ENCODE peak calls at places on chromosomes 12 and 14, in six cellular contexts. One of them, this sample, is unnamed.

GRCh38 chr14:58315606-58316005 is 17.3 kb downstream of the ARID4A start:
- DNase-seq in RWPE2: no peak
- DNase-seq in activated naive CD8-positive, alpha-beta T cell treated with anti-CD3 and anti-CD28 coated beads, Interleukin-2, amount 50 U/mL, for 24 hours: no peak
- DNase-seq in stimulated activated effector memory CD8-positive, alpha-beta T cell treated with anti-CD3 and anti-CD28 coated beads, Interleukin-12 subunit alpha, Interleukin-12 subunit beta, amount 100 ng/mL, for 72 hours: no peak
- DNase-seq in activated CD4-positive, CD25-positive, alpha-beta regulatory T cell treated with anti-CD3 and anti-CD28 coated beads, Interleukin-2, amount 50 U/mL, for 72 hours: no peak
- DNase-seq in non-pigmented ciliary epithelial cell: no peak
- DNase-seq in this sample: no peak

GRCh38 chr14:79074501-79074900 is 904.3 kb downstream of the NRXN3 start:
- DNase-seq in activated CD4-positive, CD25-positive, alpha-beta regulatory T cell treated with anti-CD3 and anti-CD28 coated beads, Interleukin-2, amount 50 U/mL, for 72 hours: no peak
- DNase-seq in non-pigmented ciliary epithelial cell: no peak
- DNase-seq in stimulated activated effector memory CD8-positive, alpha-beta T cell treated with anti-CD3 and anti-CD28 coated beads, Interleukin-12 subunit alpha, Interleukin-12 subunit beta, amount 100 ng/mL, for 72 hours: no peak
- DNase-seq in activated naive CD8-positive, alpha-beta T cell treated with anti-CD3 and anti-CD28 coated beads, Interleukin-2, amount 50 U/mL, for 24 hours: no peak
- DNase-seq in RWPE2: no peak
- DNase-seq in this sample: no peak

GRCh38 chr12:46921048-46921753 is 95.4 kb upstream of the SLC38A4 start:
- DNase-seq in RWPE2: no peak
- DNase-seq in activated CD4-positive, CD25-positive, alpha-beta regulatory T cell treated with anti-CD3 and anti-CD28 coated beads, Interleukin-2, amount 50 U/mL, for 72 hours: no peak
- DNase-seq in stimulated activated effector memory CD8-positive, alpha-beta T cell treated with anti-CD3 and anti-CD28 coated beads, Interleukin-12 subunit alpha, Interleukin-12 subunit beta, amount 100 ng/mL, for 72 hours: no peak
- DNase-seq in activated naive CD8-positive, alpha-beta T cell treated with anti-CD3 and anti-CD28 coated beads, Interleukin-2, amount 50 U/mL, for 24 hours: no peak
- DNase-seq in non-pigmented ciliary epithelial cell: no peak
- DNase-seq in this sample: no peak

GRCh38 chr14:68951800-68952540 is 27.1 kb downstream of the ACTN1 start:
- DNase-seq in RWPE2: no peak
- DNase-seq in activated CD4-positive, CD25-positive, alpha-beta regulatory T cell treated with anti-CD3 and anti-CD28 coated beads, Interleukin-2, amount 50 U/mL, for 72 hours: no peak
- DNase-seq in non-pigmented ciliary epithelial cell: no peak
- DNase-seq in activated naive CD8-positive, alpha-beta T cell treated with anti-CD3 and anti-CD28 coated beads, Interleukin-2, amount 50 U/mL, for 24 hours: no peak
- DNase-seq in stimulated activated effector memory CD8-positive, alpha-beta T cell treated with anti-CD3 and anti-CD28 coated beads, Interleukin-12 subunit alpha, Interleukin-12 subunit beta, amount 100 ng/mL, for 72 hours: no peak
- DNase-seq in this sample: no peak

GRCh38 chr14:69996197-69996596 is 117.0 kb downstream of the SMOC1 start:
- DNase-seq in non-pigmented ciliary epithelial cell: peak
- DNase-seq in activated CD4-positive, CD25-positive, alpha-beta regulatory T cell treated with anti-CD3 and anti-CD28 coated beads, Interleukin-2, amount 50 U/mL, for 72 hours: no peak
- DNase-seq in RWPE2: no peak
- DNase-seq in stimulated activated effector memory CD8-positive, alpha-beta T cell treated with anti-CD3 and anti-CD28 coated beads, Interleukin-12 subunit alpha, Interleukin-12 subunit beta, amount 100 ng/mL, for 72 hours: no peak
- DNase-seq in activated naive CD8-positive, alpha-beta T cell treated with anti-CD3 and anti-CD28 coated beads, Interleukin-2, amount 50 U/mL, for 24 hours: no peak
- DNase-seq in this sample: no peak

GRCh38 chr12:28966049-28966778 is 182.9 kb upstream of the FAR2 start:
- DNase-seq in activated naive CD8-positive, alpha-beta T cell treated with anti-CD3 and anti-CD28 coated beads, Interleukin-2, amount 50 U/mL, for 24 hours: no peak
- DNase-seq in non-pigmented ciliary epithelial cell: no peak
- DNase-seq in RWPE2: no peak
- DNase-seq in stimulated activated effector memory CD8-positive, alpha-beta T cell treated with anti-CD3 and anti-CD28 coated beads, Interleukin-12 subunit alpha, Interleukin-12 subunit beta, amount 100 ng/mL, for 72 hours: no peak
- DNase-seq in activated CD4-positive, CD25-positive, alpha-beta regulatory T cell treated with anti-CD3 and anti-CD28 coated beads, Interleukin-2, amount 50 U/mL, for 72 hours: no peak
- DNase-seq in this sample: no peak

GRCh38 chr14:90742709-90743108 is 73.5 kb downstream of the TTC7B start:
- DNase-seq in stimulated activated effector memory CD8-positive, alpha-beta T cell treated with anti-CD3 and anti-CD28 coated beads, Interleukin-12 subunit alpha, Interleukin-12 subunit beta, amount 100 ng/mL, for 72 hours: no peak
- DNase-seq in activated naive CD8-positive, alpha-beta T cell treated with anti-CD3 and anti-CD28 coated beads, Interleukin-2, amount 50 U/mL, for 24 hours: no peak
- DNase-seq in activated CD4-positive, CD25-positive, alpha-beta regulatory T cell treated with anti-CD3 and anti-CD28 coated beads, Interleukin-2, amount 50 U/mL, for 72 hours: no peak
- DNase-seq in non-pigmented ciliary epithelial cell: no peak
- DNase-seq in RWPE2: no peak
- DNase-seq in this sample: no peak

GRCh38 chr12:57775044-57775443 is 2.6 kb downstream of the EEF1AKMT3 start:
- DNase-seq in activated CD4-positive, CD25-positive, alpha-beta regulatory T cell treated with anti-CD3 and anti-CD28 coated beads, Interleukin-2, amount 50 U/mL, for 72 hours: no peak
- DNase-seq in RWPE2: no peak
- DNase-seq in stimulated activated effector memory CD8-positive, alpha-beta T cell treated with anti-CD3 and anti-CD28 coated beads, Interleukin-12 subunit alpha, Interleukin-12 subunit beta, amount 100 ng/mL, for 72 hours: no peak
- DNase-seq in activated naive CD8-positive, alpha-beta T cell treated with anti-CD3 and anti-CD28 coated beads, Interleukin-2, amount 50 U/mL, for 24 hours: no peak
- DNase-seq in non-pigmented ciliary epithelial cell: no peak
- DNase-seq in this sample: no peak

GRCh38 chr12:42498549-42499247 is 90.8 kb downstream of the PRICKLE1 start:
- DNase-seq in non-pigmented ciliary epithelial cell: no peak
- DNase-seq in stimulated activated effector memory CD8-positive, alpha-beta T cell treated with anti-CD3 and anti-CD28 coated beads, Interleukin-12 subunit alpha, Interleukin-12 subunit beta, amount 100 ng/mL, for 72 hours: no peak
- DNase-seq in activated naive CD8-positive, alpha-beta T cell treated with anti-CD3 and anti-CD28 coated beads, Interleukin-2, amount 50 U/mL, for 24 hours: no peak
- DNase-seq in RWPE2: no peak
- DNase-seq in activated CD4-positive, CD25-positive, alpha-beta regulatory T cell treated with anti-CD3 and anti-CD28 coated beads, Interleukin-2, amount 50 U/mL, for 72 hours: no peak
- DNase-seq in this sample: no peak

GRCh38 chr12:123059501-123059900 is 79.0 kb downstream of the ARL6IP4 start:
- DNase-seq in stimulated activated effector memory CD8-positive, alpha-beta T cell treated with anti-CD3 and anti-CD28 coated beads, Interleukin-12 subunit alpha, Interleukin-12 subunit beta, amount 100 ng/mL, for 72 hours: no peak
- DNase-seq in non-pigmented ciliary epithelial cell: no peak
- DNase-seq in activated CD4-positive, CD25-positive, alpha-beta regulatory T cell treated with anti-CD3 and anti-CD28 coated beads, Interleukin-2, amount 50 U/mL, for 72 hours: no peak
- DNase-seq in activated naive CD8-positive, alpha-beta T cell treated with anti-CD3 and anti-CD28 coated beads, Interleukin-2, amount 50 U/mL, for 24 hours: no peak
- DNase-seq in RWPE2: no peak
- DNase-seq in this sample: no peak

GRCh38 chr12:53991077-53991460 is 6.1 kb downstream of the HOXC10 start:
- DNase-seq in non-pigmented ciliary epithelial cell: no peak
- DNase-seq in RWPE2: no peak
- DNase-seq in activated CD4-positive, CD25-positive, alpha-beta regulatory T cell treated with anti-CD3 and anti-CD28 coated beads, Interleukin-2, amount 50 U/mL, for 72 hours: no peak
- DNase-seq in stimulated activated effector memory CD8-positive, alpha-beta T cell treated with anti-CD3 and anti-CD28 coated beads, Interleukin-12 subunit alpha, Interleukin-12 subunit beta, amount 100 ng/mL, for 72 hours: no peak
- DNase-seq in activated naive CD8-positive, alpha-beta T cell treated with anti-CD3 and anti-CD28 coated beads, Interleukin-2, amount 50 U/mL, for 24 hours: no peak
- DNase-seq in this sample: no peak

GRCh38 chr14:22131749-22132476 is 457.1 kb downstream of the DAD1 start:
- DNase-seq in stimulated activated effector memory CD8-positive, alpha-beta T cell treated with anti-CD3 and anti-CD28 coated beads, Interleukin-12 subunit alpha, Interleukin-12 subunit beta, amount 100 ng/mL, for 72 hours: peak
- DNase-seq in RWPE2: no peak
- DNase-seq in activated CD4-positive, CD25-positive, alpha-beta regulatory T cell treated with anti-CD3 and anti-CD28 coated beads, Interleukin-2, amount 50 U/mL, for 72 hours: peak
- DNase-seq in non-pigmented ciliary epithelial cell: no peak
- DNase-seq in activated naive CD8-positive, alpha-beta T cell treated with anti-CD3 and anti-CD28 coated beads, Interleukin-2, amount 50 U/mL, for 24 hours: no peak
- DNase-seq in this sample: no peak

GRCh38 chr12:39236994-39237393 is 205.9 kb downstream of the KIF21A start:
- DNase-seq in activated naive CD8-positive, alpha-beta T cell treated with anti-CD3 and anti-CD28 coated beads, Interleukin-2, amount 50 U/mL, for 24 hours: no peak
- DNase-seq in RWPE2: no peak
- DNase-seq in activated CD4-positive, CD25-positive, alpha-beta regulatory T cell treated with anti-CD3 and anti-CD28 coated beads, Interleukin-2, amount 50 U/mL, for 72 hours: no peak
- DNase-seq in non-pigmented ciliary epithelial cell: peak
- DNase-seq in stimulated activated effector memory CD8-positive, alpha-beta T cell treated with anti-CD3 and anti-CD28 coated beads, Interleukin-12 subunit alpha, Interleukin-12 subunit beta, amount 100 ng/mL, for 72 hours: no peak
- DNase-seq in this sample: no peak

GRCh38 chr14:61177279-61178225 is 103.6 kb downstream of the TMEM30B start:
- DNase-seq in activated naive CD8-positive, alpha-beta T cell treated with anti-CD3 and anti-CD28 coated beads, Interleukin-2, amount 50 U/mL, for 24 hours: no peak
- DNase-seq in stimulated activated effector memory CD8-positive, alpha-beta T cell treated with anti-CD3 and anti-CD28 coated beads, Interleukin-12 subunit alpha, Interleukin-12 subunit beta, amount 100 ng/mL, for 72 hours: no peak
- DNase-seq in non-pigmented ciliary epithelial cell: no peak
- DNase-seq in RWPE2: no peak
- DNase-seq in activated CD4-positive, CD25-positive, alpha-beta regulatory T cell treated with anti-CD3 and anti-CD28 coated beads, Interleukin-2, amount 50 U/mL, for 72 hours: no peak
- DNase-seq in this sample: no peak

GRCh38 chr12:125454786-125455450 is 389.7 kb downstream of the AACS start:
- DNase-seq in activated CD4-positive, CD25-positive, alpha-beta regulatory T cell treated with anti-CD3 and anti-CD28 coated beads, Interleukin-2, amount 50 U/mL, for 72 hours: no peak
- DNase-seq in stimulated activated effector memory CD8-positive, alpha-beta T cell treated with anti-CD3 and anti-CD28 coated beads, Interleukin-12 subunit alpha, Interleukin-12 subunit beta, amount 100 ng/mL, for 72 hours: no peak
- DNase-seq in activated naive CD8-positive, alpha-beta T cell treated with anti-CD3 and anti-CD28 coated beads, Interleukin-2, amount 50 U/mL, for 24 hours: no peak
- DNase-seq in non-pigmented ciliary epithelial cell: no peak
- DNase-seq in RWPE2: no peak
- DNase-seq in this sample: no peak

GRCh38 chr14:105491366-105492006 is 440 bp downstream of the TEDC1 start:
- DNase-seq in non-pigmented ciliary epithelial cell: no peak
- DNase-seq in stimulated activated effector memory CD8-positive, alpha-beta T cell treated with anti-CD3 and anti-CD28 coated beads, Interleukin-12 subunit alpha, Interleukin-12 subunit beta, amount 100 ng/mL, for 72 hours: peak
- DNase-seq in RWPE2: no peak
- DNase-seq in activated CD4-positive, CD25-positive, alpha-beta regulatory T cell treated with anti-CD3 and anti-CD28 coated beads, Interleukin-2, amount 50 U/mL, for 72 hours: peak
- DNase-seq in activated naive CD8-positive, alpha-beta T cell treated with anti-CD3 and anti-CD28 coated beads, Interleukin-2, amount 50 U/mL, for 24 hours: peak
- DNase-seq in this sample: peak

GRCh38 chr12:27979145-27979544 is 6.6 kb upstream of the PTHLH start:
- DNase-seq in activated naive CD8-positive, alpha-beta T cell treated with anti-CD3 and anti-CD28 coated beads, Interleukin-2, amount 50 U/mL, for 24 hours: no peak
- DNase-seq in non-pigmented ciliary epithelial cell: no peak
- DNase-seq in RWPE2: no peak
- DNase-seq in stimulated activated effector memory CD8-positive, alpha-beta T cell treated with anti-CD3 and anti-CD28 coated beads, Interleukin-12 subunit alpha, Interleukin-12 subunit beta, amount 100 ng/mL, for 72 hours: no peak
- DNase-seq in activated CD4-positive, CD25-positive, alpha-beta regulatory T cell treated with anti-CD3 and anti-CD28 coated beads, Interleukin-2, amount 50 U/mL, for 72 hours: no peak
- DNase-seq in this sample: no peak

GRCh38 chr14:74568380-74568649 is 43.7 kb downstream of the LTBP2 start:
- DNase-seq in activated CD4-positive, CD25-positive, alpha-beta regulatory T cell treated with anti-CD3 and anti-CD28 coated beads, Interleukin-2, amount 50 U/mL, for 72 hours: no peak
- DNase-seq in non-pigmented ciliary epithelial cell: no peak
- DNase-seq in activated naive CD8-positive, alpha-beta T cell treated with anti-CD3 and anti-CD28 coated beads, Interleukin-2, amount 50 U/mL, for 24 hours: no peak
- DNase-seq in stimulated activated effector memory CD8-positive, alpha-beta T cell treated with anti-CD3 and anti-CD28 coated beads, Interleukin-12 subunit alpha, Interleukin-12 subunit beta, amount 100 ng/mL, for 72 hours: no peak
- DNase-seq in RWPE2: no peak
- DNase-seq in this sample: no peak

GRCh38 chr12:104535383-104535782 is 78.6 kb downstream of the CHST11 start:
- DNase-seq in non-pigmented ciliary epithelial cell: no peak
- DNase-seq in activated naive CD8-positive, alpha-beta T cell treated with anti-CD3 and anti-CD28 coated beads, Interleukin-2, amount 50 U/mL, for 24 hours: no peak
- DNase-seq in activated CD4-positive, CD25-positive, alpha-beta regulatory T cell treated with anti-CD3 and anti-CD28 coated beads, Interleukin-2, amount 50 U/mL, for 72 hours: no peak
- DNase-seq in stimulated activated effector memory CD8-positive, alpha-beta T cell treated with anti-CD3 and anti-CD28 coated beads, Interleukin-12 subunit alpha, Interleukin-12 subunit beta, amount 100 ng/mL, for 72 hours: no peak
- DNase-seq in RWPE2: no peak
- DNase-seq in this sample: no peak

GRCh38 chr12:123035841-123036240 is 55.4 kb downstream of the ARL6IP4 start:
- DNase-seq in activated CD4-positive, CD25-positive, alpha-beta regulatory T cell treated with anti-CD3 and anti-CD28 coated beads, Interleukin-2, amount 50 U/mL, for 72 hours: no peak
- DNase-seq in stimulated activated effector memory CD8-positive, alpha-beta T cell treated with anti-CD3 and anti-CD28 coated beads, Interleukin-12 subunit alpha, Interleukin-12 subunit beta, amount 100 ng/mL, for 72 hours: no peak
- DNase-seq in RWPE2: no peak
- DNase-seq in non-pigmented ciliary epithelial cell: no peak
- DNase-seq in activated naive CD8-positive, alpha-beta T cell treated with anti-CD3 and anti-CD28 coated beads, Interleukin-2, amount 50 U/mL, for 24 hours: no peak
- DNase-seq in this sample: no peak

GRCh38 chr14:34781242-34781641 is 66.8 kb upstream of the CFL2 start:
- DNase-seq in RWPE2: no peak
- DNase-seq in stimulated activated effector memory CD8-positive, alpha-beta T cell treated with anti-CD3 and anti-CD28 coated beads, Interleukin-12 subunit alpha, Interleukin-12 subunit beta, amount 100 ng/mL, for 72 hours: no peak
- DNase-seq in activated CD4-positive, CD25-positive, alpha-beta regulatory T cell treated with anti-CD3 and anti-CD28 coated beads, Interleukin-2, amount 50 U/mL, for 72 hours: no peak
- DNase-seq in activated naive CD8-positive, alpha-beta T cell treated with anti-CD3 and anti-CD28 coated beads, Interleukin-2, amount 50 U/mL, for 24 hours: no peak
- DNase-seq in non-pigmented ciliary epithelial cell: peak
- DNase-seq in this sample: no peak

GRCh38 chr14:74478996-74479635 is 14.0 kb downstream of the NPC2 start:
- DNase-seq in RWPE2: no peak
- DNase-seq in stimulated activated effector memory CD8-positive, alpha-beta T cell treated with anti-CD3 and anti-CD28 coated beads, Interleukin-12 subunit alpha, Interleukin-12 subunit beta, amount 100 ng/mL, for 72 hours: no peak
- DNase-seq in activated naive CD8-positive, alpha-beta T cell treated with anti-CD3 and anti-CD28 coated beads, Interleukin-2, amount 50 U/mL, for 24 hours: no peak
- DNase-seq in non-pigmented ciliary epithelial cell: no peak
- DNase-seq in activated CD4-positive, CD25-positive, alpha-beta regulatory T cell treated with anti-CD3 and anti-CD28 coated beads, Interleukin-2, amount 50 U/mL, for 72 hours: no peak
- DNase-seq in this sample: no peak

GRCh38 chr14:68886109-68886434 is 93.0 kb downstream of the ACTN1 start:
- DNase-seq in RWPE2: peak
- DNase-seq in stimulated activated effector memory CD8-positive, alpha-beta T cell treated with anti-CD3 and anti-CD28 coated beads, Interleukin-12 subunit alpha, Interleukin-12 subunit beta, amount 100 ng/mL, for 72 hours: no peak
- DNase-seq in non-pigmented ciliary epithelial cell: no peak
- DNase-seq in activated CD4-positive, CD25-positive, alpha-beta regulatory T cell treated with anti-CD3 and anti-CD28 coated beads, Interleukin-2, amount 50 U/mL, for 72 hours: no peak
- DNase-seq in activated naive CD8-positive, alpha-beta T cell treated with anti-CD3 and anti-CD28 coated beads, Interleukin-2, amount 50 U/mL, for 24 hours: no peak
- DNase-seq in this sample: no peak

GRCh38 chr12:88793091-88793490 is 212.8 kb upstream of the KITLG start:
- DNase-seq in activated naive CD8-positive, alpha-beta T cell treated with anti-CD3 and anti-CD28 coated beads, Interleukin-2, amount 50 U/mL, for 24 hours: no peak
- DNase-seq in non-pigmented ciliary epithelial cell: no peak
- DNase-seq in RWPE2: no peak
- DNase-seq in activated CD4-positive, CD25-positive, alpha-beta regulatory T cell treated with anti-CD3 and anti-CD28 coated beads, Interleukin-2, amount 50 U/mL, for 72 hours: no peak
- DNase-seq in stimulated activated effector memory CD8-positive, alpha-beta T cell treated with anti-CD3 and anti-CD28 coated beads, Interleukin-12 subunit alpha, Interleukin-12 subunit beta, amount 100 ng/mL, for 72 hours: no peak
- DNase-seq in this sample: no peak

GRCh38 chr12:131025939-131026702 is 72.4 kb downstream of the ADGRD1 start:
- DNase-seq in activated naive CD8-positive, alpha-beta T cell treated with anti-CD3 and anti-CD28 coated beads, Interleukin-2, amount 50 U/mL, for 24 hours: no peak
- DNase-seq in RWPE2: no peak
- DNase-seq in non-pigmented ciliary epithelial cell: no peak
- DNase-seq in stimulated activated effector memory CD8-positive, alpha-beta T cell treated with anti-CD3 and anti-CD28 coated beads, Interleukin-12 subunit alpha, Interleukin-12 subunit beta, amount 100 ng/mL, for 72 hours: no peak
- DNase-seq in activated CD4-positive, CD25-positive, alpha-beta regulatory T cell treated with anti-CD3 and anti-CD28 coated beads, Interleukin-2, amount 50 U/mL, for 72 hours: no peak
- DNase-seq in this sample: no peak

GRCh38 chr12:98893126-98893525 is 248.0 kb downstream of the APAF1 start:
- DNase-seq in activated CD4-positive, CD25-positive, alpha-beta regulatory T cell treated with anti-CD3 and anti-CD28 coated beads, Interleukin-2, amount 50 U/mL, for 72 hours: no peak
- DNase-seq in RWPE2: no peak
- DNase-seq in stimulated activated effector memory CD8-positive, alpha-beta T cell treated with anti-CD3 and anti-CD28 coated beads, Interleukin-12 subunit alpha, Interleukin-12 subunit beta, amount 100 ng/mL, for 72 hours: no peak
- DNase-seq in activated naive CD8-positive, alpha-beta T cell treated with anti-CD3 and anti-CD28 coated beads, Interleukin-2, amount 50 U/mL, for 24 hours: no peak
- DNase-seq in non-pigmented ciliary epithelial cell: no peak
- DNase-seq in this sample: no peak

GRCh38 chr12:122421815-122422737 is at the start of gene CLIP1:
- DNase-seq in non-pigmented ciliary epithelial cell: no peak
- DNase-seq in stimulated activated effector memory CD8-positive, alpha-beta T cell treated with anti-CD3 and anti-CD28 coated beads, Interleukin-12 subunit alpha, Interleukin-12 subunit beta, amount 100 ng/mL, for 72 hours: peak
- DNase-seq in RWPE2: peak
- DNase-seq in activated naive CD8-positive, alpha-beta T cell treated with anti-CD3 and anti-CD28 coated beads, Interleukin-2, amount 50 U/mL, for 24 hours: peak
- DNase-seq in activated CD4-positive, CD25-positive, alpha-beta regulatory T cell treated with anti-CD3 and anti-CD28 coated beads, Interleukin-2, amount 50 U/mL, for 72 hours: peak
- DNase-seq in this sample: peak

GRCh38 chr12:105272152-105272551 is 36.2 kb upstream of the APPL2 start:
- DNase-seq in stimulated activated effector memory CD8-positive, alpha-beta T cell treated with anti-CD3 and anti-CD28 coated beads, Interleukin-12 subunit alpha, Interleukin-12 subunit beta, amount 100 ng/mL, for 72 hours: no peak
- DNase-seq in activated naive CD8-positive, alpha-beta T cell treated with anti-CD3 and anti-CD28 coated beads, Interleukin-2, amount 50 U/mL, for 24 hours: no peak
- DNase-seq in non-pigmented ciliary epithelial cell: no peak
- DNase-seq in RWPE2: no peak
- DNase-seq in activated CD4-positive, CD25-positive, alpha-beta regulatory T cell treated with anti-CD3 and anti-CD28 coated beads, Interleukin-2, amount 50 U/mL, for 72 hours: no peak
- DNase-seq in this sample: no peak

GRCh38 chr14:33949051-33950037 is 1.5 kb downstream of the EGLN3 start:
- DNase-seq in activated CD4-positive, CD25-positive, alpha-beta regulatory T cell treated with anti-CD3 and anti-CD28 coated beads, Interleukin-2, amount 50 U/mL, for 72 hours: no peak
- DNase-seq in RWPE2: no peak
- DNase-seq in stimulated activated effector memory CD8-positive, alpha-beta T cell treated with anti-CD3 and anti-CD28 coated beads, Interleukin-12 subunit alpha, Interleukin-12 subunit beta, amount 100 ng/mL, for 72 hours: no peak
- DNase-seq in non-pigmented ciliary epithelial cell: no peak
- DNase-seq in activated naive CD8-positive, alpha-beta T cell treated with anti-CD3 and anti-CD28 coated beads, Interleukin-2, amount 50 U/mL, for 24 hours: no peak
- DNase-seq in this sample: no peak

GRCh38 chr12:92690601-92691000 is 12.2 kb upstream of the PLEKHG7 start:
- DNase-seq in activated naive CD8-positive, alpha-beta T cell treated with anti-CD3 and anti-CD28 coated beads, Interleukin-2, amount 50 U/mL, for 24 hours: no peak
- DNase-seq in stimulated activated effector memory CD8-positive, alpha-beta T cell treated with anti-CD3 and anti-CD28 coated beads, Interleukin-12 subunit alpha, Interleukin-12 subunit beta, amount 100 ng/mL, for 72 hours: no peak
- DNase-seq in activated CD4-positive, CD25-positive, alpha-beta regulatory T cell treated with anti-CD3 and anti-CD28 coated beads, Interleukin-2, amount 50 U/mL, for 72 hours: no peak
- DNase-seq in non-pigmented ciliary epithelial cell: no peak
- DNase-seq in RWPE2: no peak
- DNase-seq in this sample: no peak

GRCh38 chr12:18262514-18262913 is 1.2 kb downstream of the PIK3C2G start:
- DNase-seq in activated CD4-positive, CD25-positive, alpha-beta regulatory T cell treated with anti-CD3 and anti-CD28 coated beads, Interleukin-2, amount 50 U/mL, for 72 hours: no peak
- DNase-seq in RWPE2: no peak
- DNase-seq in non-pigmented ciliary epithelial cell: no peak
- DNase-seq in activated naive CD8-positive, alpha-beta T cell treated with anti-CD3 and anti-CD28 coated beads, Interleukin-2, amount 50 U/mL, for 24 hours: no peak
- DNase-seq in stimulated activated effector memory CD8-positive, alpha-beta T cell treated with anti-CD3 and anti-CD28 coated beads, Interleukin-12 subunit alpha, Interleukin-12 subunit beta, amount 100 ng/mL, for 72 hours: no peak
- DNase-seq in this sample: no peak

GRCh38 chr14:77046706-77047105 is 18.2 kb upstream of the IRF2BPL start:
- DNase-seq in activated naive CD8-positive, alpha-beta T cell treated with anti-CD3 and anti-CD28 coated beads, Interleukin-2, amount 50 U/mL, for 24 hours: no peak
- DNase-seq in non-pigmented ciliary epithelial cell: no peak
- DNase-seq in stimulated activated effector memory CD8-positive, alpha-beta T cell treated with anti-CD3 and anti-CD28 coated beads, Interleukin-12 subunit alpha, Interleukin-12 subunit beta, amount 100 ng/mL, for 72 hours: no peak
- DNase-seq in activated CD4-positive, CD25-positive, alpha-beta regulatory T cell treated with anti-CD3 and anti-CD28 coated beads, Interleukin-2, amount 50 U/mL, for 72 hours: no peak
- DNase-seq in RWPE2: no peak
- DNase-seq in this sample: no peak

GRCh38 chr14:86575141-86575540 is 1045.2 kb downstream of the FLRT2 start:
- DNase-seq in non-pigmented ciliary epithelial cell: no peak
- DNase-seq in stimulated activated effector memory CD8-positive, alpha-beta T cell treated with anti-CD3 and anti-CD28 coated beads, Interleukin-12 subunit alpha, Interleukin-12 subunit beta, amount 100 ng/mL, for 72 hours: no peak
- DNase-seq in activated naive CD8-positive, alpha-beta T cell treated with anti-CD3 and anti-CD28 coated beads, Interleukin-2, amount 50 U/mL, for 24 hours: no peak
- DNase-seq in activated CD4-positive, CD25-positive, alpha-beta regulatory T cell treated with anti-CD3 and anti-CD28 coated beads, Interleukin-2, amount 50 U/mL, for 72 hours: no peak
- DNase-seq in RWPE2: no peak
- DNase-seq in this sample: no peak

GRCh38 chr12:117377758-117378157 is 16.3 kb upstream of the NOS1 start:
- DNase-seq in RWPE2: no peak
- DNase-seq in non-pigmented ciliary epithelial cell: no peak
- DNase-seq in stimulated activated effector memory CD8-positive, alpha-beta T cell treated with anti-CD3 and anti-CD28 coated beads, Interleukin-12 subunit alpha, Interleukin-12 subunit beta, amount 100 ng/mL, for 72 hours: no peak
- DNase-seq in activated CD4-positive, CD25-positive, alpha-beta regulatory T cell treated with anti-CD3 and anti-CD28 coated beads, Interleukin-2, amount 50 U/mL, for 72 hours: no peak
- DNase-seq in activated naive CD8-positive, alpha-beta T cell treated with anti-CD3 and anti-CD28 coated beads, Interleukin-2, amount 50 U/mL, for 24 hours: no peak
- DNase-seq in this sample: no peak

GRCh38 chr14:95311752-95312151 is 8.0 kb downstream of the CLMN start:
- DNase-seq in stimulated activated effector memory CD8-positive, alpha-beta T cell treated with anti-CD3 and anti-CD28 coated beads, Interleukin-12 subunit alpha, Interleukin-12 subunit beta, amount 100 ng/mL, for 72 hours: no peak
- DNase-seq in non-pigmented ciliary epithelial cell: no peak
- DNase-seq in activated CD4-positive, CD25-positive, alpha-beta regulatory T cell treated with anti-CD3 and anti-CD28 coated beads, Interleukin-2, amount 50 U/mL, for 72 hours: no peak
- DNase-seq in activated naive CD8-positive, alpha-beta T cell treated with anti-CD3 and anti-CD28 coated beads, Interleukin-2, amount 50 U/mL, for 24 hours: no peak
- DNase-seq in RWPE2: no peak
- DNase-seq in this sample: peak

GRCh38 chr12:102964872-102965271 is 7.4 kb downstream of the ASCL1 start:
- DNase-seq in stimulated activated effector memory CD8-positive, alpha-beta T cell treated with anti-CD3 and anti-CD28 coated beads, Interleukin-12 subunit alpha, Interleukin-12 subunit beta, amount 100 ng/mL, for 72 hours: no peak
- DNase-seq in non-pigmented ciliary epithelial cell: no peak
- DNase-seq in activated CD4-positive, CD25-positive, alpha-beta regulatory T cell treated with anti-CD3 and anti-CD28 coated beads, Interleukin-2, amount 50 U/mL, for 72 hours: no peak
- DNase-seq in RWPE2: no peak
- DNase-seq in activated naive CD8-positive, alpha-beta T cell treated with anti-CD3 and anti-CD28 coated beads, Interleukin-2, amount 50 U/mL, for 24 hours: no peak
- DNase-seq in this sample: no peak

GRCh38 chr14:103529383-103530365 is 678 bp downstream of the TRMT61A start:
- DNase-seq in activated CD4-positive, CD25-positive, alpha-beta regulatory T cell treated with anti-CD3 and anti-CD28 coated beads, Interleukin-2, amount 50 U/mL, for 72 hours: no peak
- DNase-seq in RWPE2: no peak
- DNase-seq in non-pigmented ciliary epithelial cell: no peak
- DNase-seq in activated naive CD8-positive, alpha-beta T cell treated with anti-CD3 and anti-CD28 coated beads, Interleukin-2, amount 50 U/mL, for 24 hours: no peak
- DNase-seq in stimulated activated effector memory CD8-positive, alpha-beta T cell treated with anti-CD3 and anti-CD28 coated beads, Interleukin-12 subunit alpha, Interleukin-12 subunit beta, amount 100 ng/mL, for 72 hours: no peak
- DNase-seq in this sample: no peak

GRCh38 chr14:20327005-20327869 is 5.8 kb downstream of the CCNB1IP1 start:
- DNase-seq in stimulated activated effector memory CD8-positive, alpha-beta T cell treated with anti-CD3 and anti-CD28 coated beads, Interleukin-12 subunit alpha, Interleukin-12 subunit beta, amount 100 ng/mL, for 72 hours: no peak
- DNase-seq in activated naive CD8-positive, alpha-beta T cell treated with anti-CD3 and anti-CD28 coated beads, Interleukin-2, amount 50 U/mL, for 24 hours: no peak
- DNase-seq in non-pigmented ciliary epithelial cell: no peak
- DNase-seq in RWPE2: no peak
- DNase-seq in activated CD4-positive, CD25-positive, alpha-beta regulatory T cell treated with anti-CD3 and anti-CD28 coated beads, Interleukin-2, amount 50 U/mL, for 72 hours: no peak
- DNase-seq in this sample: no peak